ENCODE peak calls at places on chromosomes 16 and 17, in six cellular contexts. Q, G, S, B, C and L are unnamed samples.

GRCh38 chr16:81227780-81228179 is 10.7 kb upstream of the BCO1 start:
- DNase-seq in Q (no peak), G (no peak), S (no peak), B (no peak), C (no peak), L (no peak)

GRCh38 chr17:50064253-50064991 is 8.5 kb downstream of the ITGA3 start:
- DNase-seq in Q (peak), G (peak), S (no peak), B (no peak), C (no peak), L (peak)

GRCh38 chr17:50271173-50271750 is 3.0 kb upstream of the TMEM92 start:
- DNase-seq in Q (no peak), G (no peak), S (no peak), B (no peak), C (no peak), L (no peak)

GRCh38 chr17:2723997-2724782 is 12.6 kb upstream of the CLUH start:
- DNase-seq in Q (no peak), G (no peak), S (no peak), B (peak), C (peak), L (peak)

GRCh38 chr16:1428511-1428910 is 2.4 kb upstream of the PERCC1 start:
- DNase-seq in Q (peak), G (no peak), S (no peak), B (no peak), C (no peak), L (no peak)

GRCh38 chr16:69435977-69436729 is 11.7 kb downstream of the CYB5B start:
- DNase-seq in Q (no peak), G (no peak), S (no peak), B (no peak), C (no peak), L (no peak)

GRCh38 chr16:71628810-71629209 is 2.8 kb downstream of the MARVELD3 start:
- DNase-seq in Q (peak), G (no peak), S (no peak), B (no peak), C (no peak), L (peak)

GRCh38 chr17:9932481-9932880 is 27.4 kb upstream of the RCVRN start:
- DNase-seq in Q (no peak), G (no peak), S (no peak), B (no peak), C (no peak), L (no peak)

GRCh38 chr17:40348136-40348504 is 16.4 kb downstream of the GJD3 start:
- DNase-seq in Q (no peak), G (no peak), S (no peak), B (no peak), C (peak), L (no peak)

GRCh38 chr17:61352771-61353170 is 46.9 kb upstream of the TBX2 start:
- DNase-seq in Q (no peak), G (no peak), S (no peak), B (no peak), C (no peak), L (no peak)

GRCh38 chr17:40803617-40804082 is 3.9 kb upstream of the KRT28 start:
- DNase-seq in Q (peak), G (no peak), S (peak), B (peak), C (peak), L (peak)

GRCh38 chr17:19677736-19678379 is 29.3 kb downstream of the ALDH3A2 start:
- DNase-seq in Q (no peak), G (no peak), S (no peak), B (no peak), C (no peak), L (no peak)

GRCh38 chr17:9242983-9243382 is 221.7 kb downstream of the NTN1 start:
- DNase-seq in Q (no peak), G (no peak), S (no peak), B (no peak), C (no peak), L (no peak)

GRCh38 chr16:71499775-71500364 is 10.7 kb upstream of the ZNF19 start:
- DNase-seq in Q (peak), G (no peak), S (no peak), B (no peak), C (peak), L (peak)

GRCh38 chr16:49350265-49351103 is 23.1 kb upstream of the C16orf78 start:
- DNase-seq in Q (peak), G (no peak), S (peak), B (peak), C (peak), L (peak)

GRCh38 chr16:55351936-55352335 is 27.9 kb downstream of the IRX6 start:
- DNase-seq in Q (no peak), G (no peak), S (no peak), B (no peak), C (no peak), L (no peak)

DNA sequence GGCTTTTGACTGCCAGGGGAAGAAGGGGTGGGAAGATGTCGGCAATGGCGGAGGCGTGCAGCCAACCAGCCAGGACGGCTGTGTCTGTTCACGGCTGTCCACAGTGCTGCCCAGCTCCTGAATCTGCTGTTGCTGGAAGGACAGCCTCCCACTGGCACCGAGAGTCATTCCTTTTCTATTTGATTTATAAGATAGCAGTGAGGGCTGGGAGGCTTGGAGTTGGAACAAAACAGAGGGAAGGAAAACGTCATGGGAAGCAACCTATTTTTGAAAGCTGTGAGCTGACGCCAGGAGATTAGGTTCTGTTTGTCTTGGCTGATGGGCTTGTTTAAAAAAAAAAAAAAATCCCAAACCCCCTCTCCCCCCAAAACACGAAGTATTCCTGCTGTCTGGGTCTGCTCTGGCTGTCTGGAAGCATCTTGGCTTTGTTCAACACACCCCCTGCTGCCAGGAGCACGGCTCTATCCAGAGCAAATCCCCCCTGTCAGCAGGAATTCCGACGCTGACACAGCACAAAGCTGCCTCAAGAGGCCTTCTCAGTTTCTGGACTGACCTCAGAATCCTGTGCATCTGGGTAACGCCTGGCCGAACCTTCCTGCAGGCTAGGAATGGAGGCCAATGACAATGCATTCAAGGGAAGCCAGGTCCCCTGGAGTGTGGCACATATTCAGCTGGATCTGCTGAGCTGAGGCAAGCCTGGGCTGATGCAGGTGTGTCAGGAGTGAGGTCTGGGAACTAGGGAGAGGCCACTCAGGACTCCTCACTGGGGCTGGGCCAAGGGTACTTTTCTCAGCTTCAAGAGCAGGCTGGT is 41.0 kb upstream of the SREBF1 start:
- DNase-seq in Q (peak), G (peak), S (no peak), B (peak), C (peak), L (peak)
- TF ChIP-seq CTCF in Q (peak), G (no peak), S (no peak), B (peak), C (no peak), L (no peak)

DNA sequence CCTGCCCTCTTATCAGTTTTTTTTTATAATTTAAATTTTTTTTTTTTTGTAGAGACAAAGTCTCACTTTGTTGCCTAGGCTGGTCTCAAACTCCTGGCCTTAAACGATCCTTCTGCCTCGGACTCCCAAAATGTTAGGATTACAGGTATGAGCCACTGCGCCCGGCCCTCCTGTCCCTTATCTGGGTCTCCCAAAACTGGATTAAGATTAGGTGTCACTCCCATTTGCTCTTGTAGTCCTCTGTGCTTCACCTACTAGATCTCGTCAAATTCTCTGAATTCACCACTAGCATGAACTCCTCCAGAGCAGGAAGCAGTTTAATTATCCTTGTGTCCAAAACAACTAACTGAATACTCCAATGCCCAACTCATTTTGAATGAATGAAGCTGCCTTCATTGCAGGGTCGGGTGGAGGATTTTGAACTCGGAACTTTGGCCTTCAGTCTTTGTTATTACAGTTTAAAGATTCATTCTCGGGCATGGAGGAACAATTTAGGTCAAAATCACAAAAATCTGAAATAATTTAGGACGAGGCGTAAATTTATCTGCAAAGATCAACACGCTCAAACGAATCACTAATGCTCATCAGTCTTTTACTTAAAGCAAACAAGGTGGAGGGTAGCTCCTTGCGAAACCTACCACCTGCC is 802 bp upstream of the ATXN2L start:
- DNase-seq in Q (no peak), G (no peak), S (no peak), B (no peak), C (no peak), L (no peak)
- H3K4me3 ChIP-seq in Q (peak), G (peak), S (peak), B (peak), C (peak), L (peak)

DNA sequence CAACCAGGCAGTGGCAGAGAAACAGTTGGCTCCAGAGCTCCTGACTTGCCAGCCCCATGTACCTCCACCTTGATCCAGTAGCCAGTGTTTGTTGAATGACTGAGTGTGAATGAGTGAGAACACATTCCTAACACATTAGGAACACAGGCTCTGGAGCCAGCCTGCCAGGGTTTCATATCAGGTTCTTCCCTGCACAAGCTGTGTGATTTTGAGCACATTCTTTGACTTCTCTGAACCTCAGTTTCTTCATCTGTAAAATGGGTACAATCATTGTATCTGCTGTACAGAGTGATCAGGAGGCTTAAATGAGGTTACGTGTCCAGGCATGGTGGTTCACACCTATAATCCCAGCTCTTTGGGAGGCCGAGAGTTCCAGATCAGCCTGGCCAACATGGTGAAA is 13.3 kb upstream of the RMI2 start:
- DNase-seq in Q (no peak), G (no peak), S (no peak), B (no peak), C (no peak), L (no peak)
- TF ChIP-seq CTCF in Q (no peak), G (no peak), S (no peak), B (no peak), C (no peak), L (no peak)

DNA sequence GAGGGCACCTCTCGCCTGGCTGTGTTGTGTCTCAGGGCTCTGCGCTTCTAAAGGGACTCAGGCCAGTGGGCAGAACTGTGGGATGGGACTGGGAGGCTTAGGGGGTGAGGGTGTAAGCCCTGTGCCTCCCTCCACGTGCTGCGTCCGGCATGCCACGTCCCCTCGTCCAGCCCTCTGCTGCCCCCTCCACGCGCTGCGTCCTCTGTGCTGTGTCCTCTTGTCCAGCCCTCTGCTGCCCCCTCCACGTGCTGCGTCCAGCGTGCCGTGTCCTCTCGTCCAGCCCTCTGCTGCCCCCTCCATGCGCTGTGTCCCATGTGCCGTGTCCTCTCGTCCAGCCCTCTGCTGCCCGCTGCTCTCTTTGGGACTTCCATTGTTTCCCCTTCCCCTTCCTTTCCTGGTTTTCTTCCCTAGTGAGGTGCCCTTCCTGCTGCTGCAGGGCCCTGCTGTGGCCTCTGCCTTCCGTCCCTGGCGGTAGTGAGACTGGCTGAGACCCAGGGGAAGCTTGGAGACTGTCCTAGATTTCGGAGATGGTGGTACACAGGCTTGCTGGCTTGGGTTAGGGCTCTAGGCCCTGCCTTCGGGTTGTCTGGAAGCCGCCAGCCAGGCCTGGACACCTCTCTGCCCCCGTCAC is 6.4 kb upstream of the ZNF750 start:
- DNase-seq in Q (no peak), G (no peak), S (no peak), B (no peak), C (no peak), L (no peak)
- H3K4me3 ChIP-seq in Q (no peak), G (no peak), S (no peak), B (peak), C (peak), L (no peak)

GRCh38 chr17:74981979-74982662 is 5.3 kb upstream of the CDR2L start:
- DNase-seq in Q (peak), G (no peak), S (peak), B (peak), C (peak), L (peak)
- TF ChIP-seq CTCF in Q (no peak), G (no peak), S (no peak), B (peak), C (peak), L (no peak)

GRCh38 chr17:74119049-74119580 is 84.4 kb upstream of the RPL38 start:
- DNase-seq in Q (no peak), G (no peak), S (peak), B (no peak), C (no peak), L (no peak)
- H3K4me3 ChIP-seq in Q (no peak), G (no peak), S (no peak), B (no peak), C (no peak), L (no peak)